ENCODE peak calls at places on chromosomes 16 and 17, in nine cellular contexts. S is NCI-H2081, Q is AG04450, K is left cardiac atrium, O is heart left ventricle, I is substantia nigra, P is EL, J is anterior cingulate cortex, Z is MG63. A is an unnamed sample.
A peak's percentile ranks its signal among the peaks of the same experiment; 100 is the strongest.

GRCh38 chr16:740459-740763 is 386 bp downstream of the CIAO3 start:
- DNase-seq in S (no peak), Q (no peak), K (no peak), O (no peak), I (no peak), P (no peak), J (no peak), Z (no peak), A (no peak)

GRCh38 chr16:46747777-46748651 is at the start of gene MYLK3:
- DNase-seq in S (no peak), Q (no peak), K (peak; percentile 65), O (peak; percentile 80), I (no peak), P (peak; percentile 8), J (no peak), Z (no peak), A (peak; percentile 77)

GRCh38 chr17:59856859-59857794 is 35.6 kb downstream of the TUBD1 start:
- DNase-seq in S (peak; percentile 19), Q (no peak), K (no peak), O (no peak), I (no peak), P (no peak), J (no peak), Z (no peak), A (no peak)

GRCh38 chr17:82939213-82940030 is 99.6 kb upstream of the ZNF750 start:
- DNase-seq in S (no peak), Q (no peak), K (peak; percentile 12), O (peak; percentile 14), I (no peak), P (no peak), J (no peak), Z (no peak), A (no peak)

GRCh38 chr17:81456798-81457197 is 55.8 kb downstream of the ACTG1 start:
- DNase-seq in S (no peak), Q (no peak), K (no peak), O (no peak), I (no peak), P (no peak), J (no peak), Z (no peak), A (no peak)

GRCh38 chr17:72761893-72762622 is 330.4 kb downstream of the SLC39A11 start:
- DNase-seq in S (no peak), Q (no peak), K (no peak), O (no peak), I (no peak), P (no peak), J (no peak), Z (no peak), A (no peak)

GRCh38 chr17:82611140-82612058 is 36.8 kb downstream of the WDR45B start:
- DNase-seq in S (no peak), Q (no peak), K (no peak), O (no peak), I (no peak), P (no peak), J (no peak), Z (no peak), A (no peak)

GRCh38 chr16:47492428-47493357 is 31.6 kb downstream of the PHKB start:
- DNase-seq in S (no peak), Q (no peak), K (peak; percentile 85), O (peak; percentile 90), I (peak; percentile 7), P (no peak), J (no peak), Z (no peak), A (peak; percentile 87)

GRCh38 chr17:59441459-59442096 is 110.1 kb downstream of the YPEL2 start:
- DNase-seq in S (no peak), Q (no peak), K (no peak), O (no peak), I (no peak), P (no peak), J (no peak), Z (no peak), A (no peak)

GRCh38 chr16:17015702-17016101 is 455.1 kb downstream of the XYLT1 start:
- DNase-seq in S (no peak), Q (no peak), K (no peak), O (no peak), I (no peak), P (no peak), J (no peak), Z (no peak), A (no peak)

GRCh38 chr16:1978476-1979120 is 2.7 kb downstream of the NOXO1 start:
- DNase-seq in S (no peak), Q (no peak), K (no peak), O (no peak), I (no peak), P (no peak), J (no peak), Z (no peak), A (no peak)

GRCh38 chr17:1153795-1154546 is 25.8 kb downstream of the ABR start:
- DNase-seq in S (peak; percentile 55), Q (peak; percentile 32), K (peak; percentile 75), O (no peak), I (peak; percentile 37), P (peak; percentile 55), J (peak; percentile 84), Z (peak; percentile 65), A (peak; percentile 88)

GRCh38 chr16:14564323-14564722 is 65.7 kb downstream of the PARN start:
- DNase-seq in S (peak; percentile 23), Q (no peak), K (no peak), O (no peak), I (no peak), P (no peak), J (no peak), Z (no peak), A (no peak)

GRCh38 chr17:1714980-1715802 is 5.0 kb upstream of the TLCD2 start:
- DNase-seq in S (no peak), Q (peak; percentile 73), K (peak; percentile 94), O (peak; percentile 92), I (no peak), P (peak; percentile 96), J (peak; percentile 47), Z (peak; percentile 95), A (peak; percentile 95)

GRCh38 chr17:2892305-2892971 is 96.2 kb downstream of the RAP1GAP2 start:
- DNase-seq in S (no peak), Q (peak; percentile 61), K (peak; percentile 47), O (no peak), I (no peak), P (peak; percentile 87), J (no peak), Z (peak; percentile 81), A (peak; percentile 8)

GRCh38 chr17:44628234-44629188 is 27.8 kb upstream of the MEIOC start:
- DNase-seq in S (peak; percentile 74), Q (no peak), K (peak; percentile 75), O (peak; percentile 71), I (peak; percentile 11), P (no peak), J (peak; percentile 16), Z (no peak), A (peak; percentile 76)

GRCh38 chr16:88836791-88837190 is 20.0 kb downstream of the GALNS start:
- DNase-seq in S (no peak), Q (no peak), K (no peak), O (no peak), I (no peak), P (no peak), J (no peak), Z (no peak), A (no peak)